ENCODE peak calls at places on chromosomes 13 and 19, in eight cellular contexts. T is lower leg skin, H is adrenal gland, V is spleen, E is uterus, D is body of pancreas, C is A549, N is Peyer's patch. G is an unnamed sample.

GRCh38 chr19:54673222-54673621 is 10.4 kb downstream of the LILRB4 start:
- DNase-seq in E (no peak), H (no peak), D (no peak), C (no peak), T (no peak), V (no peak), N (no peak), G (no peak)

GRCh38 chr19:4717966-4718701 is 5.5 kb downstream of the DPP9 start:
- DNase-seq in V (no peak), T (no peak), H (no peak), E (no peak), D (no peak), C (peak; percentile 39), N (no peak), G (no peak)

GRCh38 chr13:110883539-110883938 is 31.3 kb downstream of the ANKRD10 start:
- DNase-seq in E (no peak), H (no peak), V (no peak), D (no peak), C (no peak), N (no peak), T (no peak), G (no peak)

GRCh38 chr19:33171916-33172359 is 22.2 kb upstream of the LRP3 start:
- DNase-seq in H (no peak), T (no peak), E (no peak), C (peak; percentile 42), V (peak; percentile 12), D (no peak), N (no peak), G (no peak)

GRCh38 chr19:38930776-38931761 is at the start of gene MRPS12:
- DNase-seq in T (peak; percentile 99), N (peak; percentile 100), D (peak; percentile 98), E (peak; percentile 98), V (peak; percentile 98), C (peak; percentile 100), H (peak; percentile 99), G (peak; percentile 99)

GRCh38 chr13:111115051-111115840 is at the start of gene ARHGEF7:
- DNase-seq in E (peak; percentile 45), T (no peak), N (no peak), V (no peak), H (no peak), C (no peak), D (peak; percentile 22), G (no peak)

GRCh38 chr13:41137951-41138350 is 5.3 kb upstream of the KBTBD6 start:
- DNase-seq in T (no peak), H (no peak), V (no peak), E (no peak), N (no peak), C (peak; percentile 7), D (no peak), G (no peak)

GRCh38 chr13:110390572-110390971 is 83.5 kb downstream of the COL4A2 start:
- DNase-seq in N (no peak), H (no peak), V (no peak), T (no peak), C (no peak), D (no peak), E (no peak), G (no peak)

GRCh38 chr13:76711515-76712182 is 174.6 kb downstream of the KCTD12 start:
- DNase-seq in C (peak; percentile 10), H (peak; percentile 46), T (peak; percentile 67), N (no peak), E (peak; percentile 42), V (no peak), D (no peak), G (peak; percentile 10)

GRCh38 chr13:25377244-25377962 is 5.6 kb downstream of the ATP8A2 start:
- DNase-seq in C (no peak), T (no peak), N (no peak), E (no peak), D (no peak), V (no peak), H (no peak), G (no peak)

GRCh38 chr13:92734545-92734944 is 492.1 kb upstream of the GPC6 start:
- DNase-seq in D (no peak), E (no peak), H (no peak), N (no peak), V (no peak), C (no peak), T (no peak), G (no peak)

GRCh38 chr19:48686103-48686502 is 9.7 kb upstream of the FUT2 start:
- DNase-seq in T (no peak), C (no peak), V (no peak), E (no peak), N (no peak), D (no peak), H (no peak), G (no peak)

GRCh38 chr13:43046259-43046658 is 22.9 kb downstream of the DNAJC15 start:
- DNase-seq in E (no peak), V (no peak), D (no peak), C (no peak), H (no peak), N (no peak), T (no peak), G (peak; percentile 21)

GRCh38 chr13:74259641-74260040 is 125.4 kb upstream of the KLF12 start:
- DNase-seq in T (no peak), D (no peak), N (no peak), E (no peak), V (no peak), H (no peak), C (no peak), G (no peak)

GRCh38 chr13:59745395-59745788 is 418.3 kb downstream of the DIAPH3 start:
- DNase-seq in V (no peak), E (no peak), D (no peak), T (no peak), N (no peak), H (no peak), C (no peak), G (no peak)

GRCh38 chr13:79723462-79724116 is 242.6 kb downstream of the NDFIP2 start:
- DNase-seq in E (no peak), N (no peak), C (no peak), D (no peak), H (no peak), T (no peak), V (no peak), G (no peak)

GRCh38 chr13:23743269-23743668 is 145.9 kb downstream of the MIPEP start:
- DNase-seq in H (no peak), T (no peak), D (no peak), N (no peak), E (no peak), V (no peak), C (peak; percentile 41), G (no peak)

GRCh38 chr13:74032325-74032724 is 101.9 kb downstream of the KLF12 start:
- DNase-seq in N (no peak), E (no peak), V (no peak), H (no peak), T (no peak), D (no peak), C (no peak), G (no peak)

GRCh38 chr19:56301152-56301551 is 13.5 kb downstream of the ZSCAN5A start:
- DNase-seq in T (no peak), C (no peak), H (no peak), N (no peak), D (no peak), E (no peak), V (no peak), G (no peak)

DNA sequence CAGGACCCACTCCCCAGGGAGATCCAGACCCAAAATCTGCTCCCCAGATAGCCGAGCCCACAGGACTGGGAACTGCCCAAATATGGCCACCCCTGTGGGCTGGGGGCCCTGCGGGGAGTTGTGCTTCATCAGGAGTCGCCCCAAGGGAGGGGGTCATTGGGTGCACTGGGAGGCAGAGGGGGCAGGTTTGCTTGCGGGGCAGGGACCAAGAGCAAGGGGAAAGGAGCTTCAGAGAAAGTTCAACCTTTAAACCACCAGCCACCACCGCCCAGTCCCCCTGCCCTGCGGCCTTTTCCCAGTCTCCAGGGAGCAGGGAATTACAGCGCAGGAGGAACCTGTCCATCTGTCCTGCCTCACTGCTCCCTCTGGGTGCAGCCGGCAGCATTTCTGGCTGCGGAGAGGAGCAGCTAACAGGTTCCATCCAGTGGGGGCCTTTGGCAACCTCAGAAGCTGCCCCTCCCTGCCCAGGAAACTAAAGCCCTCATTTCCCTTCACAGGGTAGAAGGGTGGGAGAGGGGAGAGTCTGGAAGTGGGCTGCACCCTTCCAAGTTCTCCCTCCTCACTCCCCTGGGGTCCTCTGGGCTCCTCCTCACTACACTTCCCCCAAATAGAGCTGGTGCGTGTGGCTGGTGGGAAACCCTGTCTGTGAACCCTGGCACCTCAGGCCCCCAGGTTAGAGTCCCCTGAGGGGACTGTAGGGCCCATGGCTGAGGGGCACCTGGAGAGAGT is 13.8 kb upstream of the ASF1B start:
- DNase-seq in T (no peak), C (no peak), E (no peak), V (no peak), N (no peak), D (no peak), H (no peak), G (no peak)
- H3K4me3 ChIP-seq in T (no peak overlapping the region), C (no peak overlapping the region), E (peak overlapping the region; percentile 3), V (peak overlapping the region; percentile 13), N (no peak overlapping the region), D (no peak overlapping the region), H (no peak overlapping the region), G (no peak overlapping the region)

DNA sequence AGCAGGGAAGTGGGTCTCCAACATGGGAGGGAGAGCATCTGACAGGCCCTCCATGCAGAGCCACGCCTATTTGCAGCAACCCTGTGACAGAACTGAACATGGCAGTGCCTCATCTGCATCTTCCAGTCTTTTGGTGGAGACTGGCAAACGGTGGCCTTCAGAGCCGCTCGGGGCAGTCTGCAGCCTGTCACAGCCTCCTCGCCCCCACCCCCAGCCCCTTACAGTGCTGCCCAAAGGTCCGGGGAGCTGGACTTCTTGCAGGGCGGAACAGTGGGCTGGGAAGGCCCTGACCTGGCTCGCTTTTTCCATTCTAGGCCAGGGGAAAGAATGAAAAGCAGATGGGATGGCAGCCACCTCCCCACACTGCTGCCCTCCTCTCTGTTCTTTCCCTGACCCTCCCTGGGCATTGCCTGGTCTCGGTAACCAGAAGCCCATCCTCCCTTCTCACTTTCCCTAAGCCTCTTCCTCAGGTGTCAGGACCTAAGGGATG is 2.7 kb downstream of the CALM3 start:
- DNase-seq in D (no peak), H (peak; percentile 47), E (no peak), C (no peak), T (no peak), N (no peak), V (peak; percentile 63), G (no peak)
- TF ChIP-seq CTCF in D (no peak), H (no peak), E (no peak), C (no peak), T (no peak), N (no peak), V (no peak), G (no peak)

GRCh38 chr19:10223488-10224213 is 7.5 kb downstream of the S1PR2 start:
- DNase-seq in V (no peak), E (no peak), N (no peak), C (no peak), D (no peak), H (no peak), T (no peak), G (no peak)
- TF ChIP-seq POLR2A in V (no peak), E (no peak), N (no peak), C (no peak), D (no peak), H (no peak), T (no peak), G (no peak)

GRCh38 chr13:84443463-84443862 is 561.2 kb upstream of the SLITRK1 start:
- DNase-seq in C (no peak), H (no peak), V (no peak), T (no peak), N (no peak), E (no peak), D (no peak), G (no peak)

GRCh38 chr13:84445776-84446175 is 563.5 kb upstream of the SLITRK1 start:
- DNase-seq in T (no peak), E (no peak), C (no peak), H (no peak), V (peak; percentile 25), D (no peak), N (no peak), G (no peak)

GRCh38 chr13:84446972-84447700 is 564.9 kb upstream of the SLITRK1 start:
- DNase-seq in N (no peak), D (peak; percentile 6), T (no peak), E (no peak), H (no peak), V (peak; percentile 31), C (no peak), G (no peak)
- H3K4me3 ChIP-seq in N (no peak overlapping the region), D (no peak overlapping the region), T (peak overlapping the region; percentile 11), E (no peak overlapping the region), H (no peak overlapping the region), V (no peak overlapping the region), C (no peak overlapping the region), G (no peak overlapping the region)

G was measured in transverse colon.